ENCODE peak calls at places on chromosomes 2 and 18, in four cellular contexts. B is IMR-90, U is PC-9, W is cardiac muscle cell. S is an unnamed sample.
A peak's percentile ranks its signal among the peaks of the same experiment; 100 is the strongest.

GRCh38 chr18:22172594-22173049 is 3.2 kb downstream of the GATA6 start:
- DNase-seq in U (no peak), W (peak; percentile 37), B (no peak), S (no peak)

GRCh38 chr18:73869182-73869581 is 278.5 kb downstream of the FBXO15 start:
- DNase-seq in B (no peak), W (no peak), U (no peak), S (no peak)

GRCh38 chr2:121196132-121196848 is 88.7 kb downstream of the TFCP2L1 start:
- DNase-seq in W (no peak), B (no peak), U (peak; percentile 61), S (no peak)

GRCh38 chr2:15174567-15174966 is 386.6 kb downstream of the NBAS start:
- DNase-seq in B (no peak), W (no peak), U (no peak), S (no peak)

GRCh38 chr18:57813245-57813644 is 10.1 kb upstream of the ATP8B1 start:
- DNase-seq in B (peak; percentile 99), W (no peak), U (peak; percentile 95), S (no peak)

GRCh38 chr2:217943379-217944321 is 59.1 kb downstream of the TNS1 start:
- DNase-seq in U (peak; percentile 37), B (peak; percentile 58), W (peak; percentile 91), S (no peak)

GRCh38 chr2:50885948-50886347 is 146.0 kb downstream of the NRXN1 start:
- DNase-seq in W (no peak), U (no peak), B (no peak), S (no peak)

GRCh38 chr2:169462896-169463695 is 16.2 kb upstream of the BBS5 start:
- DNase-seq in W (no peak), U (no peak), B (peak; percentile 89), S (no peak)

GRCh38 chr18:48356151-48356745 is 52.9 kb downstream of the ZBTB7C start:
- DNase-seq in U (no peak), W (no peak), B (no peak), S (no peak)

GRCh38 chr18:3889121-3889520 is 439.1 kb downstream of the TGIF1 start:
- DNase-seq in B (peak; percentile 15), W (no peak), U (no peak), S (no peak)

GRCh38 chr2:233728723-233729301 is at the start of gene UGT1A3:
- DNase-seq in U (peak; percentile 22), W (no peak), B (no peak), S (no peak)

GRCh38 chr2:51031004-51031791 is 734 bp downstream of the NRXN1 start:
- DNase-seq in U (no peak), W (no peak), B (no peak), S (no peak)

GRCh38 chr2:127275356-127275755 is 18.6 kb downstream of the ERCC3 start:
- DNase-seq in B (no peak), W (no peak), U (no peak), S (no peak)

GRCh38 chr2:117832905-117833613 is 18.6 kb downstream of the DDX18 start:
- DNase-seq in B (peak; percentile 60), W (peak; percentile 73), U (peak; percentile 34), S (no peak)

GRCh38 chr18:66077066-66077465 is 326.3 kb downstream of the CDH7 start:
- DNase-seq in B (no peak), U (no peak), W (no peak), S (no peak)

GRCh38 chr2:155377178-155377780 is 678.8 kb downstream of the KCNJ3 start:
- DNase-seq in W (peak; percentile 15), U (no peak), B (peak; percentile 35), S (no peak)

GRCh38 chr2:64768426-64769033 is 114.8 kb upstream of the SERTAD2 start:
- DNase-seq in B (no peak), U (no peak), W (no peak), S (no peak)

GRCh38 chr2:64762301-64762997 is 108.7 kb upstream of the SERTAD2 start:
- DNase-seq in U (no peak), B (no peak), W (no peak), S (no peak)

GRCh38 chr2:64766841-64767669 is 113.3 kb upstream of the SERTAD2 start:
- DNase-seq in U (no peak), W (no peak), B (peak; percentile 53), S (no peak)

GRCh38 chr2:64767670-64768425 is 114.1 kb upstream of the SERTAD2 start:
- DNase-seq in W (peak; percentile 92), U (peak; percentile 84), B (peak; percentile 89), S (peak; percentile 59)

GRCh38 chr2:64765160-64765805 is 111.6 kb upstream of the SERTAD2 start:
- DNase-seq in U (no peak), B (no peak), W (no peak), S (no peak)
- H3K27me3 ChIP-seq in U (no peaks in the 10 kb centered on the region), B (no peaks in the 10 kb centered on the region), W (no peaks in the 10 kb centered on the region), S (no peaks in the 10 kb centered on the region)

GRCh38 chr18:8375899-8376512 is 233.2 kb upstream of the RAB12 start:
- DNase-seq in B (no peak), U (no peak), W (no peak), S (no peak)
- H3K9me3 ChIP-seq in B (no peaks in the 10 kb centered on the region), U (no peaks in the 10 kb centered on the region), W (no peaks in the 10 kb centered on the region), S (no peaks in the 10 kb centered on the region)

GRCh38 chr2:150174396-150174795 is 313.1 kb downstream of the RND3 start:
- DNase-seq in B (no peak), W (no peak), U (no peak), S (no peak)

GRCh38 chr2:150169230-150169629 is 318.2 kb downstream of the RND3 start:
- DNase-seq in B (peak; percentile 54), W (no peak), U (peak; percentile 36), S (no peak)

GRCh38 chr2:150178591-150178990 is 308.9 kb downstream of the RND3 start:
- DNase-seq in U (peak; percentile 45), W (no peak), B (no peak), S (no peak)

GRCh38 chr2:150171065-150171548 is 316.4 kb downstream of the RND3 start:
- DNase-seq in B (no peak), W (no peak), U (no peak), S (no peak)

GRCh38 chr2:150175034-150175433 is 312.4 kb downstream of the RND3 start:
- DNase-seq in W (no peak), B (no peak), U (no peak), S (no peak)
- H3K27ac ChIP-seq in W (no peak overlapping the region), B (no peak overlapping the region), U (no peak overlapping the region), S (no peak overlapping the region)

GRCh38 chr2:6475155-6475940 is 390.4 kb downstream of the CMPK2 start:
- DNase-seq in W (peak; percentile 58), U (no peak), B (no peak), S (no peak)
- H3K27me3 ChIP-seq in W (no peaks in the 10 kb centered on the region), U (peaks cover 11% of the 10 kb centered on the region), B (no peaks in the 10 kb centered on the region), S (no peaks in the 10 kb centered on the region)

DNA sequence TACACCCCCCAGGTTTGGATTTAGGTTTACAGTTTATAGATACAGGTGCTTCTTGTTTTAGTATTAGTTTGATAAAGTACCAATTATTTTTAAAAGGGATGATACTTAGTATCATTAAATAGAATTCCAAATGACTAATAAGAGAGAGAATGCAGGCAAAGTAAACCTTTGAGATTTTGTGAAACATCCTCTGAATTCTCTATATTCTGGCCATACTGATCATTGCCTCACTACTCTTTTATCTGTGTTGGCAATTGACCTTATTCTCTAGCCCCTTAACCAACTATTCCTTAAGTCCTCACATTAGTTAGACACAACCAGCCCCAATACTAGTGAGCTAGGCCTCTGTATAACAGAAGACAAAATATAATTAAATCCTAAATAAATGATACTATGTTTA is 125.4 kb downstream of the COMMD1 start:
- DNase-seq in U (no peak), W (no peak), B (peak; percentile 15), S (no peak)
- H3K9me3 ChIP-seq in U (no peaks in the 10 kb centered on the region), W (no peaks in the 10 kb centered on the region), B (no peaks in the 10 kb centered on the region), S (no peaks in the 10 kb centered on the region)

GRCh38 chr18:55508637-55509036 is 79.4 kb downstream of the TCF4 start:
- DNase-seq in B (no peak), W (no peak), U (no peak), S (no peak)

GRCh38 chr18:55510809-55511208 is 77.2 kb downstream of the TCF4 start:
- DNase-seq in U (no peak), B (peak; percentile 92), W (no peak), S (no peak)

GRCh38 chr18:55511277-55511676 is 76.7 kb downstream of the TCF4 start:
- DNase-seq in U (no peak), W (no peak), B (no peak), S (no peak)

GRCh38 chr18:55513199-55513598 is 74.8 kb downstream of the TCF4 start:
- DNase-seq in B (no peak), U (no peak), W (no peak), S (no peak)

DNA sequence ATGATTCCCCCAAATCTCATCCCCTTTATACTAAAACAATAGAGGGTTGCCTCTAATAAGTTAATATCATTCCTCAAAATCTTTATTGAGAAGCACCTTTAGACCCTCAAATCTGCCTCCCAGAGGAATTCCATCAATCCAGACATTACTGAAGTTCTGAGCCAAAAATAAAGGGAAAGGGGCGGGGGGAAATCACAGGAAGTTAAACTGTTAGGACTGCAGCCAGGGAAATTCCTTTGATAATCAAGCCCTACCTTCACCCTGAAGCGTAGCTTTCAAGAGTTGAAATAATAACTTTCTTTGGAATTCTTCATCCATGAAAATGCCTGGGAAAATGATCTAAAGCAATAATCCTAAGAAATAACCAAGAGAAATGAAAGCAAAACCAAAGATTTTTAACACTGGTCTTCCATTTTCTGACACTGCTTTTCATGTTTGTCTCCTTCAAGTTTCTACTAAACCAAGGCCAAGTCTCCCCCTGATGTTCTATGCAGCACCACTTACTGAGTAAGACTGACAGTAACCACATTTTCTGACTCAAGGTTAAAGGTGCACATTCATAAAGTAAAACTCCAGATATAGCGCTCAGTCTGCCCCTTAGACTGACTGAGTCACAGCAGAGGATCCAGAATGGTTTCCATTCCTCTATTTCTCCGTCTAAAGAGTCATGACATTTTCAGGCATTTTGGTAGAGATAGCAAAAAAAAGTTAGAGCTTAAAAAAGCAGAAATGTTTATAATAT is 78.2 kb downstream of the TCF4 start:
- DNase-seq in U (no peak), W (peak; percentile 21), B (peak; percentile 95), S (no peak)
- H3K27ac ChIP-seq in U (no peak overlapping the region), W (peak overlapping the region; percentile 80), B (peak overlapping the region; percentile 46), S (no peak overlapping the region)

DNA sequence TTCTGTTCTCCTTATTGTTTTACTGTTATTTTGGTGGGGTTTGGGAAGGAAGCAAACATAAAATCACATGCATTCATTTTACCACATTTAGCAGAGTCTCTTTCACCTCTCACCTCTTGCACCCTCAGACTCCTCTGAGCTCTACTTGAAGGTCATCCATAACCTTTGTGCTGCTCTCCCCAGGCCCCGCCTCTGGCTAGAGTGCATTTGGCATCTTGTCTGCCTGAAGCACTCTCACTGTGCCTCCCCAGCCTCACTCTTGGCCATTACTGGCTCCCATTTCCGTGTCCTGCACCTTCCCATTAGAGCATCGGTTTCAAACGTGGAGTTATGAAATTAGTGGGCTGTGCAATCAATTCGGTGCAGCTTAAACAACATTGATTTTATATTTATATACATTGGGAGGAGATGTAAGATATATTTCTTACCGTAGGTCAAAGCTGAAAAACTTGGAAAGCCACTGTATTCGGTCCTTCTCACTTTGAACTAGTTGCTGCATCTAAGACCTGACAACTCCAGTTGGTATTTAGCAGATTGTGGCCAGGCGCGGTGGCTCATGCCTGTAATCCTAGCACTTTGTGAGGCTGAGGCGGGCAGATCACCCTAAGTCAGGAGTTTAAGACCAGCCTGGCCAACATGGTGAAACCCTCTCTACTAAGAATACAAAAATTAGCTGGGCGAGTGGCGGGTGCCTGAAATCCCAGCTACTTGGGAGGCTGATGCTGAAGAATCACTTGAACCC is 6.9 kb upstream of the ZFAND2B start:
- DNase-seq in W (no peak), U (no peak), B (no peak), S (no peak)
- H3K27me3 ChIP-seq in W (no peaks in the 10 kb centered on the region), U (no peaks in the 10 kb centered on the region), B (peaks cover 12% of the 10 kb centered on the region), S (no peaks in the 10 kb centered on the region)

S was measured in CD4-positive, alpha-beta T cell.